ENCODE peak calls at places on chromosome 11, in ten cellular contexts. One of them, this sample, is unnamed.
A peak's percentile ranks its signal among the peaks of the same experiment; 100 is the strongest.

GRCh38 chr11:61027141-61027840 is 55.8 kb downstream of the CD6 start:
- DNase-seq in tibial nerve: no peak
- DNase-seq in IMR-90: no peak
- DNase-seq in HCT116: no peak
- DNase-seq in gastrocnemius medialis: no peak
- DNase-seq in adrenal gland: no peak
- DNase-seq in A549: no peak
- DNase-seq in right lobe of liver: no peak
- DNase-seq in uterus: no peak
- DNase-seq in heart left ventricle: no peak
- DNase-seq in this sample: no peak

GRCh38 chr11:74611369-74611861 is 19.0 kb downstream of the POLD3 start:
- DNase-seq in HCT116: peak; percentile 33
- DNase-seq in gastrocnemius medialis: no peak
- DNase-seq in tibial nerve: no peak
- DNase-seq in uterus: no peak
- DNase-seq in heart left ventricle: no peak
- DNase-seq in adrenal gland: no peak
- DNase-seq in right lobe of liver: no peak
- DNase-seq in A549: peak; percentile 18
- DNase-seq in IMR-90: peak; percentile 87
- DNase-seq in this sample: peak; percentile 53

GRCh38 chr11:20373102-20373501 is 9.6 kb downstream of the HTATIP2 start:
- DNase-seq in HCT116: no peak
- DNase-seq in gastrocnemius medialis: no peak
- DNase-seq in heart left ventricle: no peak
- DNase-seq in adrenal gland: no peak
- DNase-seq in tibial nerve: no peak
- DNase-seq in A549: no peak
- DNase-seq in right lobe of liver: no peak
- DNase-seq in IMR-90: no peak
- DNase-seq in uterus: no peak
- DNase-seq in this sample: no peak

GRCh38 chr11:77107950-77108349 is 5.3 kb downstream of the OMP start:
- DNase-seq in IMR-90: peak; percentile 95
- DNase-seq in uterus: peak; percentile 65
- DNase-seq in gastrocnemius medialis: no peak
- DNase-seq in heart left ventricle: no peak
- DNase-seq in tibial nerve: no peak
- DNase-seq in HCT116: peak; percentile 36
- DNase-seq in A549: peak; percentile 43
- DNase-seq in adrenal gland: peak; percentile 87
- DNase-seq in right lobe of liver: no peak
- DNase-seq in this sample: no peak

GRCh38 chr11:87604350-87604749 is 566.6 kb downstream of the TMEM135 start:
- DNase-seq in right lobe of liver: no peak
- DNase-seq in uterus: no peak
- DNase-seq in gastrocnemius medialis: no peak
- DNase-seq in adrenal gland: no peak
- DNase-seq in tibial nerve: no peak
- DNase-seq in HCT116: no peak
- DNase-seq in A549: no peak
- DNase-seq in IMR-90: no peak
- DNase-seq in heart left ventricle: no peak
- DNase-seq in this sample: no peak

GRCh38 chr11:64674774-64675173 is 48.2 kb downstream of the NRXN2 start:
- DNase-seq in uterus: no peak
- DNase-seq in gastrocnemius medialis: no peak
- DNase-seq in IMR-90: no peak
- DNase-seq in right lobe of liver: no peak
- DNase-seq in heart left ventricle: no peak
- DNase-seq in tibial nerve: no peak
- DNase-seq in HCT116: no peak
- DNase-seq in adrenal gland: no peak
- DNase-seq in A549: no peak
- DNase-seq in this sample: peak; percentile 74

GRCh38 chr11:9060700-9061111 is 30.7 kb downstream of the SCUBE2 start:
- DNase-seq in HCT116: no peak
- DNase-seq in right lobe of liver: no peak
- DNase-seq in IMR-90: no peak
- DNase-seq in heart left ventricle: no peak
- DNase-seq in tibial nerve: no peak
- DNase-seq in A549: peak; percentile 18
- DNase-seq in adrenal gland: no peak
- DNase-seq in gastrocnemius medialis: no peak
- DNase-seq in uterus: no peak
- DNase-seq in this sample: peak; percentile 51

GRCh38 chr11:108672113-108672512 is 7.2 kb downstream of the DDX10 start:
- DNase-seq in right lobe of liver: no peak
- DNase-seq in uterus: no peak
- DNase-seq in IMR-90: peak; percentile 61
- DNase-seq in tibial nerve: no peak
- DNase-seq in adrenal gland: no peak
- DNase-seq in heart left ventricle: no peak
- DNase-seq in A549: no peak
- DNase-seq in gastrocnemius medialis: no peak
- DNase-seq in HCT116: no peak
- DNase-seq in this sample: no peak

GRCh38 chr11:118921929-118922744 is 3.6 kb downstream of the BCL9L start:
- DNase-seq in IMR-90: peak; percentile 56
- DNase-seq in right lobe of liver: peak; percentile 95
- DNase-seq in heart left ventricle: peak; percentile 82
- DNase-seq in tibial nerve: no peak
- DNase-seq in adrenal gland: peak; percentile 91
- DNase-seq in uterus: peak; percentile 84
- DNase-seq in gastrocnemius medialis: peak; percentile 85
- DNase-seq in A549: no peak
- DNase-seq in HCT116: no peak
- DNase-seq in this sample: no peak

DNA sequence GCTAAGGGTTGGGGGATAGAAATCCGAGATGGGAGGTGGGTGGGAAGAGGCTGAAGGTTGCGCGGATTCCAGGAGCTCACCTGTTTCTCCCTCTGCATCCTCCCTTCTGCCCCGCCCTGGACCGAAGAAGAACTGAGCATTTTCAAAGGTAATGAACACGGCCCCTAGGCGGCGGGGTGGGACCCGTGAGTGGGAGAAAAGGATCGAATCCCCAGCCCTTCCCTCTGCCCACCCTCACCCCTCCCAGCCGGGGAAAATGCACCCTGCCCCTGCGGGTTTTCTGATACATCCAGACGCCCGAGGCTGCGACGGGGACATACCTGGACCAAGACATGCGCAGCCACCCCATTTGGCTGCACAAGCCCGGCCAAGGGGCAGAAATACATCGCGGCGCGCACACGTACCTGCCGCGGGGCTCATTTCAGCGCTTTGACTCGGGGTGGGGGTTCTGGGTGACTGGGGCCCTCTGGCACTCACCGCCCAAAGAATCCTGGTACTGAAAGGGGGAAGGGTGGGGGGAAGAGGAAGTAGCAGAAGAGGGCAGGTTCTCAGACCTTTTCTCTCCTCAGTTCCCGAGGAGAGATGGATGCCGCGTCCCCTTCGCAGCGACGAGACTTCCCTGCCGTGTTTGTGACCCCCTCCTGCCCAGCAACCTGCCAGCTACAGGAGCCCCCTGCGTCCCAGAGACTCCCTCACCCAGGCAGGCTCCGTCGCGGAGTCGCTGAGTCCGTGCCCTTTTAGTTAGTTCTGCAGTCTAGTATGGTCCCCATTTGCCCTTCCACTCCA is 6.0 kb downstream of the VSIG2 start:
- DNase-seq in A549: peak; percentile 44
- DNase-seq in adrenal gland: no peak
- DNase-seq in IMR-90: no peak
- DNase-seq in right lobe of liver: no peak
- DNase-seq in uterus: no peak
- DNase-seq in tibial nerve: no peak
- DNase-seq in gastrocnemius medialis: no peak
- DNase-seq in HCT116: no peak
- DNase-seq in heart left ventricle: no peak
- DNase-seq in this sample: no peak
- TF ChIP-seq CTCF in A549: peak; percentile 26
- TF ChIP-seq CTCF in adrenal gland: no peak
- TF ChIP-seq CTCF in IMR-90: peak; percentile 11
- TF ChIP-seq CTCF in right lobe of liver: peak; percentile 10
- TF ChIP-seq CTCF in uterus: no peak
- TF ChIP-seq CTCF in tibial nerve: no peak
- TF ChIP-seq CTCF in gastrocnemius medialis: no peak
- TF ChIP-seq CTCF in HCT116: peak; percentile 26
- TF ChIP-seq CTCF in heart left ventricle: no peak
- TF ChIP-seq CTCF in this sample: no peak

DNA sequence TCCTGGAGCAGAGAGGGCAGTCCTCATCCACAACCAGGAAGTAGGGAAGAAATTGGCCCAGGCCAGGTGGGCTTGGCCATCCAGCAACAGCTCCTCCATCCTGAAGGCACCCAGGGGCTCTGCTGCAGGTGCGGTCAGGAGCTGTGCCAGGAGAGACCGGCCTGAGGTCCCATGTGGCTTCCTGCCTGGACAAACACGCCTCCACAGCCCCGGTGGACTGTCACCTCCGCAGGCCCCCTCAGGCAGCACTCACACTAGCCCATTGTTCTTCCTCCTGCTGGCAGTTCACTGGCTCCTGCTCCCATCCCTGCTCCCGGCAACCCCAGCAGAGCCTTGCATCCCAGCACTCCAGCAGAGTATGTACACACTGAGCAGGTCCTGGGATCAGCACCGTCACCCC is 16.0 kb upstream of the POU2AF1 start:
- DNase-seq in IMR-90: no peak
- DNase-seq in uterus: no peak
- DNase-seq in gastrocnemius medialis: no peak
- DNase-seq in HCT116: no peak
- DNase-seq in right lobe of liver: no peak
- DNase-seq in adrenal gland: no peak
- DNase-seq in tibial nerve: no peak
- DNase-seq in A549: no peak
- DNase-seq in heart left ventricle: no peak
- DNase-seq in this sample: no peak
- TF ChIP-seq POLR2A in IMR-90: no peak
- TF ChIP-seq POLR2A in uterus: no peak
- TF ChIP-seq POLR2A in gastrocnemius medialis: no peak
- TF ChIP-seq POLR2A in HCT116: no peak
- TF ChIP-seq POLR2A in right lobe of liver: no peak
- TF ChIP-seq POLR2A in adrenal gland: no peak
- TF ChIP-seq POLR2A in tibial nerve: no peak
- TF ChIP-seq POLR2A in A549: no peak
- TF ChIP-seq POLR2A in heart left ventricle: no peak
- TF ChIP-seq POLR2A in this sample: no peak

GRCh38 chr11:33438311-33438710 is 181.1 kb downstream of the HIPK3 start:
- DNase-seq in IMR-90: no peak
- DNase-seq in gastrocnemius medialis: no peak
- DNase-seq in uterus: no peak
- DNase-seq in heart left ventricle: no peak
- DNase-seq in adrenal gland: no peak
- DNase-seq in HCT116: no peak
- DNase-seq in A549: no peak
- DNase-seq in tibial nerve: no peak
- DNase-seq in right lobe of liver: no peak
- DNase-seq in this sample: no peak

GRCh38 chr11:33435201-33435600 is 178.0 kb downstream of the HIPK3 start:
- DNase-seq in adrenal gland: no peak
- DNase-seq in gastrocnemius medialis: no peak
- DNase-seq in A549: no peak
- DNase-seq in heart left ventricle: no peak
- DNase-seq in HCT116: no peak
- DNase-seq in tibial nerve: no peak
- DNase-seq in IMR-90: no peak
- DNase-seq in right lobe of liver: no peak
- DNase-seq in uterus: no peak
- DNase-seq in this sample: no peak

GRCh38 chr11:33434294-33434693 is 177.1 kb downstream of the HIPK3 start:
- DNase-seq in tibial nerve: no peak
- DNase-seq in adrenal gland: no peak
- DNase-seq in HCT116: no peak
- DNase-seq in IMR-90: no peak
- DNase-seq in gastrocnemius medialis: no peak
- DNase-seq in uterus: no peak
- DNase-seq in A549: no peak
- DNase-seq in right lobe of liver: no peak
- DNase-seq in heart left ventricle: no peak
- DNase-seq in this sample: no peak

GRCh38 chr11:33437529-33437928 is 180.3 kb downstream of the HIPK3 start:
- DNase-seq in uterus: no peak
- DNase-seq in tibial nerve: no peak
- DNase-seq in right lobe of liver: no peak
- DNase-seq in A549: no peak
- DNase-seq in adrenal gland: no peak
- DNase-seq in gastrocnemius medialis: no peak
- DNase-seq in HCT116: no peak
- DNase-seq in IMR-90: no peak
- DNase-seq in heart left ventricle: no peak
- DNase-seq in this sample: no peak
- H3K4me3 ChIP-seq in uterus: no peak overlapping the region
- H3K4me3 ChIP-seq in tibial nerve: no peak overlapping the region
- H3K4me3 ChIP-seq in right lobe of liver: no peak overlapping the region
- H3K4me3 ChIP-seq in A549: no peak overlapping the region
- H3K4me3 ChIP-seq in adrenal gland: no peak overlapping the region
- H3K4me3 ChIP-seq in gastrocnemius medialis: no peak overlapping the region
- H3K4me3 ChIP-seq in HCT116: no peak overlapping the region
- H3K4me3 ChIP-seq in IMR-90: no peak overlapping the region
- H3K4me3 ChIP-seq in heart left ventricle: no peak overlapping the region
- H3K4me3 ChIP-seq in this sample: no peak overlapping the region

GRCh38 chr11:32885556-32885955 is 7.1 kb upstream of the QSER1 start:
- DNase-seq in A549: no peak
- DNase-seq in HCT116: no peak
- DNase-seq in adrenal gland: no peak
- DNase-seq in uterus: no peak
- DNase-seq in heart left ventricle: no peak
- DNase-seq in right lobe of liver: no peak
- DNase-seq in tibial nerve: no peak
- DNase-seq in gastrocnemius medialis: no peak
- DNase-seq in IMR-90: no peak
- DNase-seq in this sample: no peak

GRCh38 chr11:32881286-32881685 is 11.3 kb upstream of the QSER1 start:
- DNase-seq in IMR-90: peak; percentile 30
- DNase-seq in uterus: no peak
- DNase-seq in tibial nerve: no peak
- DNase-seq in right lobe of liver: no peak
- DNase-seq in HCT116: no peak
- DNase-seq in gastrocnemius medialis: no peak
- DNase-seq in A549: no peak
- DNase-seq in heart left ventricle: no peak
- DNase-seq in adrenal gland: no peak
- DNase-seq in this sample: no peak

GRCh38 chr11:32886180-32886579 is 6.4 kb upstream of the QSER1 start:
- DNase-seq in adrenal gland: no peak
- DNase-seq in heart left ventricle: no peak
- DNase-seq in right lobe of liver: peak; percentile 60
- DNase-seq in tibial nerve: no peak
- DNase-seq in A549: no peak
- DNase-seq in uterus: no peak
- DNase-seq in HCT116: no peak
- DNase-seq in gastrocnemius medialis: no peak
- DNase-seq in IMR-90: no peak
- DNase-seq in this sample: no peak

GRCh38 chr11:32884023-32884422 is 8.6 kb upstream of the QSER1 start:
- DNase-seq in IMR-90: no peak
- DNase-seq in gastrocnemius medialis: no peak
- DNase-seq in heart left ventricle: no peak
- DNase-seq in tibial nerve: no peak
- DNase-seq in HCT116: no peak
- DNase-seq in adrenal gland: no peak
- DNase-seq in right lobe of liver: peak; percentile 60
- DNase-seq in uterus: no peak
- DNase-seq in A549: no peak
- DNase-seq in this sample: no peak

GRCh38 chr11:32884770-32885384 is 7.7 kb upstream of the QSER1 start:
- DNase-seq in IMR-90: no peak
- DNase-seq in adrenal gland: no peak
- DNase-seq in tibial nerve: no peak
- DNase-seq in heart left ventricle: no peak
- DNase-seq in A549: no peak
- DNase-seq in uterus: no peak
- DNase-seq in gastrocnemius medialis: no peak
- DNase-seq in right lobe of liver: no peak
- DNase-seq in HCT116: no peak
- DNase-seq in this sample: peak; percentile 47
- TF ChIP-seq CTCF in IMR-90: peak; percentile 36
- TF ChIP-seq CTCF in adrenal gland: no peak
- TF ChIP-seq CTCF in tibial nerve: no peak
- TF ChIP-seq CTCF in heart left ventricle: peak; percentile 35
- TF ChIP-seq CTCF in A549: peak; percentile 49
- TF ChIP-seq CTCF in uterus: no peak
- TF ChIP-seq CTCF in gastrocnemius medialis: no peak
- TF ChIP-seq CTCF in right lobe of liver: peak; percentile 45
- TF ChIP-seq CTCF in HCT116: peak; percentile 67
- TF ChIP-seq CTCF in this sample: peak; percentile 53